ENCODE peak calls at places on chromosome 6, in nine cellular contexts. P is esophagus muscularis mucosa; M is upper lobe of right lung; F is CD8-positive, alpha-beta T cell; U is neural progenitor cell; Y is OCI-LY7; G is RWPE1; Q is A673; K is A549. H is an unnamed sample.

GRCh38 chr6:8234316-8234715 is 132.0 kb upstream of the EEF1E1 start:
- DNase-seq in P (no peak), M (no peak), F (no peak), U (no peak), Y (no peak), G (no peak), Q (no peak), K (no peak), H (no peak)

GRCh38 chr6:14818422-14818884 is 427.4 kb upstream of the JARID2 start:
- DNase-seq in P (no peak), M (no peak), F (no peak), U (no peak), Y (no peak), G (no peak), Q (no peak), K (no peak), H (no peak)

GRCh38 chr6:100171533-100172321 is 177.7 kb upstream of the MCHR2 start:
- DNase-seq in P (no peak), M (no peak), F (no peak), U (no peak), Y (no peak), G (no peak), Q (no peak), K (no peak), H (peak)

GRCh38 chr6:3229566-3230274 is 2.3 kb upstream of the TUBB2B start:
- DNase-seq in P (no peak), M (no peak), F (peak), U (peak), Y (peak), G (no peak), Q (no peak), K (no peak), H (no peak)

GRCh38 chr6:101853686-101854085 is 460.2 kb downstream of the GRIK2 start:
- DNase-seq in P (no peak), M (no peak), F (no peak), U (no peak), Y (no peak), G (no peak), Q (no peak), K (no peak), H (no peak)

GRCh38 chr6:33824461-33825154 is 20.8 kb upstream of the MLN start:
- DNase-seq in P (no peak), M (peak), F (no peak), U (no peak), Y (no peak), G (no peak), Q (no peak), K (peak), H (no peak)

GRCh38 chr6:121652726-121653623 is 217.5 kb downstream of the GJA1 start:
- DNase-seq in P (no peak), M (no peak), F (no peak), U (no peak), Y (no peak), G (peak), Q (peak), K (peak), H (no peak)

GRCh38 chr6:161374971-161375873 is 101.4 kb upstream of the AGPAT4 start:
- DNase-seq in P (no peak), M (peak), F (no peak), U (peak), Y (no peak), G (peak), Q (peak), K (peak), H (no peak)

GRCh38 chr6:114364295-114364694 is 21.5 kb upstream of the HS3ST5 start:
- DNase-seq in P (no peak), M (no peak), F (no peak), U (peak), Y (no peak), G (peak), Q (peak), K (peak), H (peak)

GRCh38 chr6:7515363-7515762 is 26.1 kb upstream of the DSP start:
- DNase-seq in P (no peak), M (no peak), F (no peak), U (no peak), Y (no peak), G (peak), Q (no peak), K (no peak), H (no peak)

GRCh38 chr6:90065173-90065572 is 170.9 kb downstream of the GJA10 start:
- DNase-seq in P (no peak), M (no peak), F (no peak), U (no peak), Y (no peak), G (peak), Q (no peak), K (no peak), H (no peak)

GRCh38 chr6:133609404-133610270 is 279.3 kb upstream of the TCF21 start:
- DNase-seq in P (no peak), M (no peak), F (no peak), U (no peak), Y (no peak), G (peak), Q (no peak), K (peak), H (peak)

GRCh38 chr6:144213293-144213692 is 63.0 kb downstream of the STX11 start:
- DNase-seq in P (no peak), M (no peak), F (no peak), U (no peak), Y (no peak), G (no peak), Q (no peak), K (no peak), H (no peak)

GRCh38 chr6:106089981-106090380 is 3.8 kb downstream of the PRDM1 start:
- DNase-seq in P (peak), M (no peak), F (no peak), U (no peak), Y (peak), G (no peak), Q (peak), K (no peak), H (no peak)

GRCh38 chr6:44701038-44701636 is 313.6 kb downstream of the CDC5L start:
- DNase-seq in P (peak), M (no peak), F (no peak), U (no peak), Y (no peak), G (no peak), Q (no peak), K (no peak), H (no peak)

GRCh38 chr6:163533443-163533842 is 118.9 kb downstream of the QKI start:
- DNase-seq in P (no peak), M (no peak), F (no peak), U (no peak), Y (no peak), G (peak), Q (no peak), K (peak), H (peak)

GRCh38 chr6:7721654-7722053 is 4.2 kb upstream of the BMP6 start:
- DNase-seq in P (no peak), M (no peak), F (no peak), U (no peak), Y (peak), G (no peak), Q (peak), K (peak), H (no peak)

GRCh38 chr6:136351518-136352106 is 62.0 kb upstream of the BCLAF1 start:
- DNase-seq in P (no peak), M (no peak), F (no peak), U (peak), Y (no peak), G (no peak), Q (no peak), K (no peak), H (no peak)

GRCh38 chr6:147738516-147739187 is 230.2 kb downstream of the SAMD5 start:
- DNase-seq in P (no peak), M (no peak), F (no peak), U (no peak), Y (no peak), G (no peak), Q (no peak), K (no peak), H (no peak)

GRCh38 chr6:431986-432385 is 40.4 kb downstream of the IRF4 start:
- DNase-seq in P (no peak), M (no peak), F (no peak), U (no peak), Y (no peak), G (no peak), Q (peak), K (no peak), H (no peak)

GRCh38 chr6:116444991-116445566 is 16.1 kb upstream of the CALHM6 start:
- DNase-seq in P (no peak), M (no peak), F (no peak), U (no peak), Y (no peak), G (no peak), Q (no peak), K (no peak), H (no peak)

DNA sequence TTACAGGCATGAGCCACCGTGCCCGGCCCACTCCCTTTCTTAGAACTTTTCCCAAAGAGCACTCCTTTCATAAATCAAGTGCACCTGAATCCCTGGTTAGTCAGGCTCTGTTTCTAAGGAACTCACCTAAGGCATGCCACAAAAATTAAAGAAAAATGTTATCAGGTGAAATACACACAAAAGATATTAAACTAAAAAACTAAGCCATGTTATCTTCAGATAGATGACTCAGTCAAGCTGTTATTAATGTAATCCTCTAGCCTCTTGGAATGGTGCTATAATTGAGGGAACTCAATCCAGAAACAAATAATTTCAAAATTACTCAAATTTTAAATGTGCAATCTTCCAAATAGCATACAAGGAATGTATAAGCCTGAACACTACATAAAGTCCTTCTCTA is 83.0 kb downstream of the TENT5A start:
- DNase-seq in P (no peak), M (no peak), F (no peak), U (no peak), Y (no peak), G (no peak), Q (no peak), K (no peak), H (no peak)
- H3K27ac ChIP-seq in P (no peak), M (no peak), F (no peak), U (no peak), Y (no peak), G (no peak), Q (no peak), K (no peak), H (no peak)

GRCh38 chr6:35922139-35922554 is 1.2 kb upstream of the SRPK1 start:
- DNase-seq in P (no peak), M (no peak), F (no peak), U (no peak), Y (peak), G (no peak), Q (no peak), K (no peak), H (no peak)
- H3K27ac ChIP-seq in P (no peak), M (no peak), F (no peak), U (no peak), Y (no peak), G (no peak), Q (peak), K (peak), H (no peak)

DNA sequence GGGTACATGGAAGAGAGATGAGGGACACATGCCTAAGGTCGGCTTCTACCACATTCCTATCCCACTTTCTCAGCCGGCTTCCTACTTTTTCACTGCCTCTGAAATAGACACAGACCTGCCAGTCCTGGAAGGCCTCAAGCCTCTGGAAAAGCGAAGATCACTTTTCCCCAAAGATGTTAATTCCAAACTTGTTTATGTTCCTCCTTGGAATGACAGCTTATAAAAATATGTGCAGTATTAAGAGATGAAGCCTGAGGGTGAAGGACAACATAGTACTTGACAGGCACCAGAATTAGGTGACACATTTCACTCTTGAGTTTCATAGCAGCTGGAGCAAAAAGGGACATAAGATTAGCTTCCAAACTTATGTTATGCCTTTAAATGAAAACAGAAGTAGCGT is 25.2 kb downstream of the FOXO3 start:
- DNase-seq in P (no peak), M (no peak), F (no peak), U (no peak), Y (no peak), G (no peak), Q (no peak), K (no peak), H (no peak)
- H3K27ac ChIP-seq in P (peak), M (peak), F (no peak), U (no peak), Y (no peak), G (peak), Q (no peak), K (peak), H (peak)

GRCh38 chr6:32190946-32191677 is 1.1 kb upstream of the PBX2 start:
- DNase-seq in P (no peak), M (no peak), F (no peak), U (no peak), Y (no peak), G (no peak), Q (no peak), K (no peak), H (no peak)
- H3K27ac ChIP-seq in P (peak), M (peak), F (peak), U (peak), Y (peak), G (peak), Q (peak), K (peak), H (peak)

GRCh38 chr6:138293996-138294395 is 75.7 kb upstream of the PBOV1 start:
- DNase-seq in P (peak), M (no peak), F (no peak), U (no peak), Y (no peak), G (no peak), Q (no peak), K (no peak), H (no peak)

GRCh38 chr6:138291849-138292181 is 73.5 kb upstream of the PBOV1 start:
- DNase-seq in P (no peak), M (no peak), F (no peak), U (no peak), Y (no peak), G (no peak), Q (no peak), K (no peak), H (no peak)

GRCh38 chr6:138291036-138291848 is 73.0 kb upstream of the PBOV1 start:
- DNase-seq in P (peak), M (no peak), F (no peak), U (peak), Y (no peak), G (no peak), Q (peak), K (no peak), H (no peak)

GRCh38 chr6:138292482-138292881 is 74.2 kb upstream of the PBOV1 start:
- DNase-seq in P (peak), M (no peak), F (no peak), U (no peak), Y (no peak), G (no peak), Q (no peak), K (no peak), H (no peak)

DNA sequence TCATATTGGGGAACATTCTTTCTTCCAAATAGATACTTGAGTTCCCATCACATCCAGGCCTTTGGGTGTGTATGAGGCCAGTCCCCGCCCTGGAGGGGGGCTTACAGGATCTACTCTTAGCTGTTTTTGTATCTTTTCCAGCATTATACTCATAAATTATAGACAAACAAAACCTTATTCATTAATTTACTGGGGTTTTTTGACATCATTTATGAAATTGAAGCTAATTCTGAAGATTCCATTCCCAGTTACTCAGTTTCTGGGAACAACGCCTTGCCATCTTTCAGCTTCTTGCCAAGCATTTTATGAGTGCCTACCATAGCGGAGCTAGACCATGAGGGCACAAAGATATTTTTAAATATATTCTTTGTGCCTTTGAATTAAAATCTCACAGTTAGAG is 75.1 kb upstream of the PBOV1 start:
- DNase-seq in P (peak), M (no peak), F (no peak), U (no peak), Y (no peak), G (no peak), Q (no peak), K (no peak), H (no peak)
- H3K27ac ChIP-seq in P (no peak), M (no peak), F (no peak), U (no peak), Y (no peak), G (no peak), Q (no peak), K (no peak), H (no peak)

GRCh38 chr6:128346569-128346968 is 173.8 kb downstream of the PTPRK start:
- DNase-seq in P (no peak), M (no peak), F (no peak), U (no peak), Y (no peak), G (no peak), Q (no peak), K (no peak), H (no peak)
- H3K27ac ChIP-seq in P (no peak), M (no peak), F (no peak), U (no peak), Y (no peak), G (no peak), Q (no peak), K (no peak), H (no peak)